ENCODE peak calls at places on chromosomes 7 and 10, in seven cellular contexts. One of them, this sample, is unnamed.

GRCh38 chr10:17206210-17206709 is 4.8 kb upstream of the TRDMT1 start:
- DNase-seq in fibroblast of mammary gland: peak
- DNase-seq in WTC11: no peak
- DNase-seq in testis: no peak
- DNase-seq in astrocyte: peak
- DNase-seq in activated CD8-positive, alpha-beta T cell treated with anti-CD3 and anti-CD28 coated beads for 36 hours: peak
- DNase-seq in BE2C: no peak
- DNase-seq in this sample: peak

GRCh38 chr7:135757719-135758411 is 9.3 kb upstream of the FAM180A start:
- DNase-seq in BE2C: no peak
- DNase-seq in WTC11: no peak
- DNase-seq in astrocyte: peak
- DNase-seq in fibroblast of mammary gland: peak
- DNase-seq in activated CD8-positive, alpha-beta T cell treated with anti-CD3 and anti-CD28 coated beads for 36 hours: no peak
- DNase-seq in testis: peak
- DNase-seq in this sample: no peak

GRCh38 chr10:5523796-5524574 is 776 bp upstream of the CALML3 start:
- DNase-seq in astrocyte: no peak
- DNase-seq in BE2C: no peak
- DNase-seq in fibroblast of mammary gland: no peak
- DNase-seq in activated CD8-positive, alpha-beta T cell treated with anti-CD3 and anti-CD28 coated beads for 36 hours: no peak
- DNase-seq in testis: no peak
- DNase-seq in WTC11: no peak
- DNase-seq in this sample: no peak

GRCh38 chr10:47151880-47152279 is 148.1 kb upstream of the GDF10 start:
- DNase-seq in fibroblast of mammary gland: no peak
- DNase-seq in activated CD8-positive, alpha-beta T cell treated with anti-CD3 and anti-CD28 coated beads for 36 hours: no peak
- DNase-seq in testis: no peak
- DNase-seq in BE2C: no peak
- DNase-seq in WTC11: no peak
- DNase-seq in astrocyte: no peak
- DNase-seq in this sample: no peak

GRCh38 chr10:71644307-71645180 is 75.0 kb downstream of the C10orf105 start:
- DNase-seq in WTC11: no peak
- DNase-seq in fibroblast of mammary gland: no peak
- DNase-seq in astrocyte: no peak
- DNase-seq in activated CD8-positive, alpha-beta T cell treated with anti-CD3 and anti-CD28 coated beads for 36 hours: peak
- DNase-seq in BE2C: no peak
- DNase-seq in testis: no peak
- DNase-seq in this sample: no peak

GRCh38 chr7:2796358-2797352 is 47.5 kb downstream of the GNA12 start:
- DNase-seq in BE2C: no peak
- DNase-seq in testis: peak
- DNase-seq in activated CD8-positive, alpha-beta T cell treated with anti-CD3 and anti-CD28 coated beads for 36 hours: no peak
- DNase-seq in fibroblast of mammary gland: peak
- DNase-seq in WTC11: no peak
- DNase-seq in astrocyte: no peak
- DNase-seq in this sample: no peak

GRCh38 chr10:90855126-90855525 is 2.7 kb downstream of the HTR7 start:
- DNase-seq in BE2C: no peak
- DNase-seq in fibroblast of mammary gland: no peak
- DNase-seq in astrocyte: no peak
- DNase-seq in WTC11: no peak
- DNase-seq in testis: no peak
- DNase-seq in activated CD8-positive, alpha-beta T cell treated with anti-CD3 and anti-CD28 coated beads for 36 hours: no peak
- DNase-seq in this sample: no peak

GRCh38 chr7:66216687-66217086 is 11.6 kb downstream of the TPST1 start:
- DNase-seq in activated CD8-positive, alpha-beta T cell treated with anti-CD3 and anti-CD28 coated beads for 36 hours: no peak
- DNase-seq in fibroblast of mammary gland: no peak
- DNase-seq in testis: no peak
- DNase-seq in WTC11: no peak
- DNase-seq in BE2C: no peak
- DNase-seq in astrocyte: no peak
- DNase-seq in this sample: no peak

GRCh38 chr7:43834463-43835251 is 34.7 kb downstream of the MRPS24 start:
- DNase-seq in fibroblast of mammary gland: peak
- DNase-seq in activated CD8-positive, alpha-beta T cell treated with anti-CD3 and anti-CD28 coated beads for 36 hours: peak
- DNase-seq in testis: no peak
- DNase-seq in BE2C: no peak
- DNase-seq in WTC11: no peak
- DNase-seq in astrocyte: peak
- DNase-seq in this sample: peak

GRCh38 chr10:10818082-10818481 is 199.6 kb upstream of the CELF2 start:
- DNase-seq in testis: no peak
- DNase-seq in BE2C: no peak
- DNase-seq in fibroblast of mammary gland: peak
- DNase-seq in activated CD8-positive, alpha-beta T cell treated with anti-CD3 and anti-CD28 coated beads for 36 hours: no peak
- DNase-seq in astrocyte: peak
- DNase-seq in WTC11: no peak
- DNase-seq in this sample: no peak

GRCh38 chr10:100370976-100371706 is 24.1 kb downstream of the SCD start:
- DNase-seq in testis: peak
- DNase-seq in WTC11: peak
- DNase-seq in astrocyte: peak
- DNase-seq in activated CD8-positive, alpha-beta T cell treated with anti-CD3 and anti-CD28 coated beads for 36 hours: peak
- DNase-seq in fibroblast of mammary gland: peak
- DNase-seq in BE2C: peak
- DNase-seq in this sample: no peak

GRCh38 chr7:117051808-117052207 is 98.5 kb downstream of the ST7 start:
- DNase-seq in activated CD8-positive, alpha-beta T cell treated with anti-CD3 and anti-CD28 coated beads for 36 hours: no peak
- DNase-seq in astrocyte: peak
- DNase-seq in testis: no peak
- DNase-seq in fibroblast of mammary gland: peak
- DNase-seq in BE2C: no peak
- DNase-seq in WTC11: no peak
- DNase-seq in this sample: no peak

GRCh38 chr10:91587710-91588638 is 44.9 kb downstream of the PPP1R3C start:
- DNase-seq in testis: no peak
- DNase-seq in activated CD8-positive, alpha-beta T cell treated with anti-CD3 and anti-CD28 coated beads for 36 hours: no peak
- DNase-seq in WTC11: no peak
- DNase-seq in fibroblast of mammary gland: peak
- DNase-seq in BE2C: no peak
- DNase-seq in astrocyte: peak
- DNase-seq in this sample: no peak

GRCh38 chr7:37534893-37535610 is 86.4 kb upstream of the ELMO1 start:
- DNase-seq in WTC11: no peak
- DNase-seq in BE2C: no peak
- DNase-seq in testis: no peak
- DNase-seq in activated CD8-positive, alpha-beta T cell treated with anti-CD3 and anti-CD28 coated beads for 36 hours: no peak
- DNase-seq in fibroblast of mammary gland: no peak
- DNase-seq in astrocyte: no peak
- DNase-seq in this sample: no peak

GRCh38 chr10:5746197-5746596 is 61.6 kb downstream of the TASOR2 start:
- DNase-seq in WTC11: no peak
- DNase-seq in activated CD8-positive, alpha-beta T cell treated with anti-CD3 and anti-CD28 coated beads for 36 hours: no peak
- DNase-seq in BE2C: no peak
- DNase-seq in testis: no peak
- DNase-seq in astrocyte: no peak
- DNase-seq in fibroblast of mammary gland: no peak
- DNase-seq in this sample: no peak

GRCh38 chr10:74361678-74362077 is 210.7 kb downstream of the ADK start:
- DNase-seq in WTC11: no peak
- DNase-seq in fibroblast of mammary gland: no peak
- DNase-seq in testis: no peak
- DNase-seq in astrocyte: no peak
- DNase-seq in activated CD8-positive, alpha-beta T cell treated with anti-CD3 and anti-CD28 coated beads for 36 hours: no peak
- DNase-seq in BE2C: no peak
- DNase-seq in this sample: no peak

GRCh38 chr10:133465191-133465949 is 11.6 kb downstream of the SCART1 start:
- DNase-seq in activated CD8-positive, alpha-beta T cell treated with anti-CD3 and anti-CD28 coated beads for 36 hours: no peak
- DNase-seq in testis: no peak
- DNase-seq in BE2C: no peak
- DNase-seq in astrocyte: no peak
- DNase-seq in WTC11: no peak
- DNase-seq in fibroblast of mammary gland: no peak
- DNase-seq in this sample: no peak

GRCh38 chr7:21675255-21675654 is 132.4 kb downstream of the DNAH11 start:
- DNase-seq in testis: no peak
- DNase-seq in astrocyte: no peak
- DNase-seq in WTC11: no peak
- DNase-seq in activated CD8-positive, alpha-beta T cell treated with anti-CD3 and anti-CD28 coated beads for 36 hours: no peak
- DNase-seq in fibroblast of mammary gland: no peak
- DNase-seq in BE2C: no peak
- DNase-seq in this sample: no peak

GRCh38 chr7:105304040-105304895 is 84.5 kb downstream of the SRPK2 start:
- DNase-seq in fibroblast of mammary gland: peak
- DNase-seq in testis: no peak
- DNase-seq in activated CD8-positive, alpha-beta T cell treated with anti-CD3 and anti-CD28 coated beads for 36 hours: peak
- DNase-seq in BE2C: no peak
- DNase-seq in astrocyte: peak
- DNase-seq in WTC11: no peak
- DNase-seq in this sample: no peak

GRCh38 chr7:148726385-148726784 is 27.7 kb downstream of the CUL1 start:
- DNase-seq in activated CD8-positive, alpha-beta T cell treated with anti-CD3 and anti-CD28 coated beads for 36 hours: no peak
- DNase-seq in BE2C: no peak
- DNase-seq in astrocyte: no peak
- DNase-seq in fibroblast of mammary gland: no peak
- DNase-seq in testis: no peak
- DNase-seq in WTC11: no peak
- DNase-seq in this sample: no peak

GRCh38 chr7:5636446-5636835 is 145.0 kb downstream of the RNF216 start:
- DNase-seq in BE2C: no peak
- DNase-seq in activated CD8-positive, alpha-beta T cell treated with anti-CD3 and anti-CD28 coated beads for 36 hours: no peak
- DNase-seq in astrocyte: no peak
- DNase-seq in fibroblast of mammary gland: peak
- DNase-seq in WTC11: no peak
- DNase-seq in testis: no peak
- DNase-seq in this sample: no peak

GRCh38 chr10:128859738-128860386 is 607.2 kb upstream of the MGMT start:
- DNase-seq in WTC11: peak
- DNase-seq in BE2C: peak
- DNase-seq in activated CD8-positive, alpha-beta T cell treated with anti-CD3 and anti-CD28 coated beads for 36 hours: peak
- DNase-seq in astrocyte: no peak
- DNase-seq in testis: peak
- DNase-seq in fibroblast of mammary gland: peak
- DNase-seq in this sample: no peak

GRCh38 chr7:100641463-100641859 is at the start of gene TFR2:
- DNase-seq in BE2C: no peak
- DNase-seq in activated CD8-positive, alpha-beta T cell treated with anti-CD3 and anti-CD28 coated beads for 36 hours: no peak
- DNase-seq in WTC11: no peak
- DNase-seq in testis: no peak
- DNase-seq in fibroblast of mammary gland: no peak
- DNase-seq in astrocyte: no peak
- DNase-seq in this sample: no peak

GRCh38 chr7:75772081-75773077 is at the start of gene CCL26:
- DNase-seq in activated CD8-positive, alpha-beta T cell treated with anti-CD3 and anti-CD28 coated beads for 36 hours: peak
- DNase-seq in WTC11: no peak
- DNase-seq in astrocyte: peak
- DNase-seq in BE2C: no peak
- DNase-seq in fibroblast of mammary gland: peak
- DNase-seq in testis: peak
- DNase-seq in this sample: no peak

GRCh38 chr10:43778571-43778970 is 129.9 kb upstream of the ZNF32 start:
- DNase-seq in WTC11: no peak
- DNase-seq in testis: no peak
- DNase-seq in astrocyte: no peak
- DNase-seq in activated CD8-positive, alpha-beta T cell treated with anti-CD3 and anti-CD28 coated beads for 36 hours: no peak
- DNase-seq in BE2C: no peak
- DNase-seq in fibroblast of mammary gland: no peak
- DNase-seq in this sample: no peak

GRCh38 chr7:130632111-130632510 is 36.4 kb downstream of the COPG2 start:
- DNase-seq in testis: no peak
- DNase-seq in BE2C: no peak
- DNase-seq in WTC11: no peak
- DNase-seq in activated CD8-positive, alpha-beta T cell treated with anti-CD3 and anti-CD28 coated beads for 36 hours: no peak
- DNase-seq in fibroblast of mammary gland: peak
- DNase-seq in astrocyte: peak
- DNase-seq in this sample: no peak

GRCh38 chr7:26365077-26365896 is 73.6 kb downstream of the SNX10 start:
- DNase-seq in BE2C: peak
- DNase-seq in astrocyte: peak
- DNase-seq in WTC11: no peak
- DNase-seq in fibroblast of mammary gland: peak
- DNase-seq in activated CD8-positive, alpha-beta T cell treated with anti-CD3 and anti-CD28 coated beads for 36 hours: peak
- DNase-seq in testis: peak
- DNase-seq in this sample: peak

GRCh38 chr7:26365897-26366267 is 74.2 kb downstream of the SNX10 start:
- DNase-seq in testis: no peak
- DNase-seq in activated CD8-positive, alpha-beta T cell treated with anti-CD3 and anti-CD28 coated beads for 36 hours: no peak
- DNase-seq in fibroblast of mammary gland: no peak
- DNase-seq in BE2C: no peak
- DNase-seq in astrocyte: no peak
- DNase-seq in WTC11: no peak
- DNase-seq in this sample: no peak

GRCh38 chr7:26369519-26370385 is 78.1 kb downstream of the SNX10 start:
- DNase-seq in testis: peak
- DNase-seq in fibroblast of mammary gland: peak
- DNase-seq in astrocyte: no peak
- DNase-seq in activated CD8-positive, alpha-beta T cell treated with anti-CD3 and anti-CD28 coated beads for 36 hours: peak
- DNase-seq in BE2C: peak
- DNase-seq in WTC11: no peak
- DNase-seq in this sample: peak

GRCh38 chr7:26367219-26367711 is 75.6 kb downstream of the SNX10 start:
- DNase-seq in activated CD8-positive, alpha-beta T cell treated with anti-CD3 and anti-CD28 coated beads for 36 hours: no peak
- DNase-seq in astrocyte: no peak
- DNase-seq in WTC11: no peak
- DNase-seq in BE2C: no peak
- DNase-seq in fibroblast of mammary gland: no peak
- DNase-seq in testis: no peak
- DNase-seq in this sample: no peak

GRCh38 chr7:26368542-26368941 is 76.9 kb downstream of the SNX10 start:
- DNase-seq in WTC11: no peak
- DNase-seq in BE2C: no peak
- DNase-seq in testis: no peak
- DNase-seq in activated CD8-positive, alpha-beta T cell treated with anti-CD3 and anti-CD28 coated beads for 36 hours: no peak
- DNase-seq in astrocyte: no peak
- DNase-seq in fibroblast of mammary gland: peak
- DNase-seq in this sample: no peak
- TF ChIP-seq CTCF in WTC11: no peak
- TF ChIP-seq CTCF in BE2C: no peak
- TF ChIP-seq CTCF in testis: no peak
- TF ChIP-seq CTCF in activated CD8-positive, alpha-beta T cell treated with anti-CD3 and anti-CD28 coated beads for 36 hours: no peak
- TF ChIP-seq CTCF in astrocyte: no peak
- TF ChIP-seq CTCF in fibroblast of mammary gland: peak
- TF ChIP-seq CTCF in this sample: no peak

GRCh38 chr10:68665841-68666240 is 55.2 kb upstream of the CCAR1 start:
- DNase-seq in activated CD8-positive, alpha-beta T cell treated with anti-CD3 and anti-CD28 coated beads for 36 hours: no peak
- DNase-seq in fibroblast of mammary gland: peak
- DNase-seq in testis: no peak
- DNase-seq in BE2C: no peak
- DNase-seq in astrocyte: peak
- DNase-seq in WTC11: no peak
- DNase-seq in this sample: no peak
- TF ChIP-seq CTCF in activated CD8-positive, alpha-beta T cell treated with anti-CD3 and anti-CD28 coated beads for 36 hours: no peak
- TF ChIP-seq CTCF in fibroblast of mammary gland: no peak
- TF ChIP-seq CTCF in testis: no peak
- TF ChIP-seq CTCF in BE2C: no peak
- TF ChIP-seq CTCF in astrocyte: no peak
- TF ChIP-seq CTCF in WTC11: no peak
- TF ChIP-seq CTCF in this sample: no peak

GRCh38 chr7:92880212-92881090 is 44.1 kb upstream of the CDK6 start:
- DNase-seq in testis: no peak
- DNase-seq in activated CD8-positive, alpha-beta T cell treated with anti-CD3 and anti-CD28 coated beads for 36 hours: peak
- DNase-seq in WTC11: peak
- DNase-seq in astrocyte: no peak
- DNase-seq in BE2C: peak
- DNase-seq in fibroblast of mammary gland: peak
- DNase-seq in this sample: no peak
- TF ChIP-seq CTCF in testis: no peak
- TF ChIP-seq CTCF in activated CD8-positive, alpha-beta T cell treated with anti-CD3 and anti-CD28 coated beads for 36 hours: peak
- TF ChIP-seq CTCF in WTC11: peak
- TF ChIP-seq CTCF in astrocyte: no peak
- TF ChIP-seq CTCF in BE2C: peak
- TF ChIP-seq CTCF in fibroblast of mammary gland: peak
- TF ChIP-seq CTCF in this sample: no peak

GRCh38 chr10:19488592-19489280 is 327.5 kb upstream of the PLXDC2 start:
- DNase-seq in fibroblast of mammary gland: peak
- DNase-seq in testis: peak
- DNase-seq in activated CD8-positive, alpha-beta T cell treated with anti-CD3 and anti-CD28 coated beads for 36 hours: peak
- DNase-seq in astrocyte: no peak
- DNase-seq in WTC11: peak
- DNase-seq in BE2C: no peak
- DNase-seq in this sample: no peak
- TF ChIP-seq CTCF in fibroblast of mammary gland: no peak
- TF ChIP-seq CTCF in testis: no peak
- TF ChIP-seq CTCF in activated CD8-positive, alpha-beta T cell treated with anti-CD3 and anti-CD28 coated beads for 36 hours: no peak
- TF ChIP-seq CTCF in astrocyte: no peak
- TF ChIP-seq CTCF in WTC11: no peak
- TF ChIP-seq CTCF in BE2C: no peak
- TF ChIP-seq CTCF in this sample: no peak